ENCODE peak calls at places on chromosome 4, in six cellular contexts. X is choroid plexus epithelial cell; J is AG10803; C is CD4-positive, alpha-beta T cell; F is fibroblast of lung; S is mucosa of descending colon. K is an unnamed sample.
A peak's percentile ranks its signal among the peaks of the same experiment; 100 is the strongest.

GRCh38 chr4:85862896-85863295 is 387.9 kb downstream of the ARHGAP24 start:
- DNase-seq in X (no peak), J (no peak), C (no peak), F (no peak), S (no peak), K (no peak)

GRCh38 chr4:793941-794621 is 31.8 kb downstream of the CPLX1 start:
- DNase-seq in X (peak; percentile 31), J (peak; percentile 23), C (no peak), F (no peak), S (no peak), K (no peak)

GRCh38 chr4:175916636-175917351 is 104.7 kb upstream of the GPM6A start:
- DNase-seq in X (no peak), J (no peak), C (no peak), F (no peak), S (no peak), K (no peak)

GRCh38 chr4:64882311-64883086 is 473.2 kb upstream of the TECRL start:
- DNase-seq in X (no peak), J (no peak), C (no peak), F (no peak), S (no peak), K (no peak)

GRCh38 chr4:174209296-174209695 is 74.2 kb downstream of the FBXO8 start:
- DNase-seq in X (no peak), J (peak; percentile 25), C (no peak), F (no peak), S (no peak), K (no peak)

GRCh38 chr4:107083-107443 is 17.2 kb upstream of the ZNF718 start:
- DNase-seq in X (no peak), J (no peak), C (no peak), F (no peak), S (no peak), K (no peak)

GRCh38 chr4:182938213-182938645 is 21.0 kb upstream of the DCTD start:
- DNase-seq in X (peak; percentile 70), J (peak; percentile 62), C (peak; percentile 48), F (peak; percentile 65), S (peak; percentile 70), K (peak; percentile 80)

GRCh38 chr4:113248320-113248719 is 198.9 kb downstream of the ANK2 start:
- DNase-seq in X (no peak), J (no peak), C (no peak), F (no peak), S (no peak), K (no peak)

GRCh38 chr4:150743564-150744342 is 161.8 kb downstream of the MAB21L2 start:
- DNase-seq in X (peak; percentile 19), J (no peak), C (no peak), F (no peak), S (no peak), K (no peak)

GRCh38 chr4:5711479-5712184 is 631 bp downstream of the EVC start:
- DNase-seq in X (peak; percentile 55), J (peak; percentile 61), C (no peak), F (peak; percentile 50), S (no peak), K (peak; percentile 19)

GRCh38 chr4:170057851-170058250 is 31.7 kb upstream of the MFAP3L start:
- DNase-seq in X (no peak), J (no peak), C (no peak), F (no peak), S (no peak), K (no peak)

GRCh38 chr4:111839186-111839585 is 306.1 kb upstream of the FAM241A start:
- DNase-seq in X (no peak), J (peak; percentile 59), C (no peak), F (no peak), S (no peak), K (no peak)

GRCh38 chr4:151267104-151267503 is 9.9 kb upstream of the PRSS48 start:
- DNase-seq in X (no peak), J (no peak), C (no peak), F (no peak), S (no peak), K (no peak)

GRCh38 chr4:13821522-13821921 is 194.0 kb upstream of the BOD1L1 start:
- DNase-seq in X (peak; percentile 11), J (peak; percentile 8), C (no peak), F (no peak), S (no peak), K (no peak)

GRCh38 chr4:9949573-9949972 is 71.7 kb downstream of the SLC2A9 start:
- DNase-seq in X (no peak), J (no peak), C (no peak), F (no peak), S (no peak), K (no peak)

GRCh38 chr4:151744614-151745013 is 16.2 kb downstream of the GATB start:
- DNase-seq in X (peak; percentile 96), J (peak; percentile 86), C (no peak), F (peak; percentile 68), S (no peak), K (no peak)

GRCh38 chr4:76582074-76582816 is 147.2 kb downstream of the SHROOM3 start:
- DNase-seq in X (no peak), J (peak; percentile 57), C (no peak), F (no peak), S (no peak), K (no peak)

GRCh38 chr4:77126844-77127614 is 30.0 kb upstream of the CCNG2 start:
- DNase-seq in X (no peak), J (no peak), C (no peak), F (no peak), S (no peak), K (no peak)

GRCh38 chr4:155207534-155208257 is 740 bp upstream of the NPY2R start:
- DNase-seq in X (no peak), J (no peak), C (no peak), F (no peak), S (no peak), K (peak; percentile 18)

GRCh38 chr4:7721984-7722551 is 217.6 kb downstream of the AFAP1 start:
- DNase-seq in X (peak; percentile 47), J (no peak), C (no peak), F (peak; percentile 14), S (no peak), K (no peak)
- TF ChIP-seq CTCF in X (peak; percentile 57), J (no peak), C (no peak), F (peak; percentile 21), S (no peak), K (no peak)

GRCh38 chr4:81921757-81922159 is 450.1 kb upstream of the RASGEF1B start:
- DNase-seq in X (no peak), J (no peak), C (no peak), F (no peak), S (no peak), K (no peak)

GRCh38 chr4:81919810-81920209 is 448.1 kb upstream of the RASGEF1B start:
- DNase-seq in X (no peak), J (no peak), C (no peak), F (no peak), S (no peak), K (no peak)

GRCh38 chr4:81915430-81915829 is 443.7 kb upstream of the RASGEF1B start:
- DNase-seq in X (no peak), J (no peak), C (no peak), F (no peak), S (no peak), K (no peak)

GRCh38 chr4:81922271-81922775 is 450.6 kb upstream of the RASGEF1B start:
- DNase-seq in X (no peak), J (no peak), C (no peak), F (no peak), S (no peak), K (no peak)

DNA sequence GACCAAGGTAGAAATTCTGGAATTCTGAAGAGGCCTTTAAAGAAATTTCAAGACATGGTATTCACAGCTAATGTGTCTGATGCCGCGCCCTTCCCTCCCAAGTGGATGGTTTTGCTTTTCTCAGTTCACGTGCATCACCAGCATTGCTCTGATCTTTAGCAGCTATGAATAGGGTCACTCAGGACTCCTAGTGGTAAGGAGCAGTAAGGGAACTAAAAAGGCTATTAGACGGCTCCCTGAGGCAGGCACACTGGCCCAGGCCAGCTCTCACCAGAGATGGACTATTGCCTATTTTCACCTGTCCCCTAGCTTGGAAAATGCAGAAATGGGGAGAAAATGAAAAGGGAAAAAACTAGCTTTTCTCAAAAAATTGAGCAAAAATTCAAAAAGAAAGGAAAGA is 447.5 kb upstream of the RASGEF1B start:
- DNase-seq in X (peak; percentile 6), J (no peak), C (no peak), F (no peak), S (no peak), K (no peak)
- TF ChIP-seq CTCF in X (peak; percentile 39), J (peak; percentile 21), C (no peak), F (peak; percentile 28), S (no peak), K (peak; percentile 54)

GRCh38 chr4:48247142-48247877 is 22.3 kb downstream of the TEC start:
- DNase-seq in X (peak; percentile 80), J (no peak), C (no peak), F (peak; percentile 67), S (no peak), K (no peak)

GRCh38 chr4:48244665-48245064 is 25.0 kb downstream of the TEC start:
- DNase-seq in X (no peak), J (no peak), C (no peak), F (no peak), S (no peak), K (no peak)

GRCh38 chr4:48241731-48242130 is 27.9 kb downstream of the TEC start:
- DNase-seq in X (no peak), J (no peak), C (no peak), F (no peak), S (no peak), K (no peak)

GRCh38 chr4:48243429-48243828 is 26.2 kb downstream of the TEC start:
- DNase-seq in X (no peak), J (no peak), C (no peak), F (no peak), S (no peak), K (no peak)

DNA sequence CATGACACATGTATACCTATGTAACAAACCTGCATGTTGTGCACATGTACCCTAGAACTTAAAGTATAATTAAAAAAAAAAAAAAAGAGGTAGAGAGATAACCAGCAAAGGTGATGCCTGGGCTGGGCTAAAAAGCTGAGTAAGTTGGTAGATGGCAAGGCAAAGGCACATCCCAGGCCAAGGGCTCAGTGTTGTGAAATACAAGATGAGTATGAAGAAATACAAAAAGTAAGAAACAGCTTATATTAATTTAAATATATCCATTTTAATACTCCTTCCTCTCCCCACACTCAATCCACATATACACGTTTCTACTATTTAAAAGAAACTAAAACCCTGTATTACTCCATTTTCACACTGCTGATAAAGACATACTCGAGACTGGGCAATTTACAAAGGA is 25.7 kb downstream of the TEC start:
- DNase-seq in X (no peak), J (no peak), C (no peak), F (no peak), S (no peak), K (no peak)
- TF ChIP-seq CTCF in X (no peak), J (no peak), C (no peak), F (no peak), S (no peak), K (no peak)

GRCh38 chr4:184094532-184095192 is 123.0 kb downstream of the ENPP6 start:
- DNase-seq in X (no peak), J (no peak), C (no peak), F (no peak), S (no peak), K (no peak)

GRCh38 chr4:184099033-184099432 is 118.6 kb downstream of the ENPP6 start:
- DNase-seq in X (no peak), J (no peak), C (no peak), F (no peak), S (no peak), K (no peak)

GRCh38 chr4:184097240-184097619 is 120.4 kb downstream of the ENPP6 start:
- DNase-seq in X (no peak), J (peak; percentile 9), C (no peak), F (peak; percentile 50), S (peak; percentile 58), K (no peak)

GRCh38 chr4:184097815-184098214 is 119.9 kb downstream of the ENPP6 start:
- DNase-seq in X (no peak), J (no peak), C (no peak), F (no peak), S (no peak), K (no peak)

GRCh38 chr4:184096561-184097239 is 121.0 kb downstream of the ENPP6 start:
- DNase-seq in X (peak; percentile 1), J (peak; percentile 65), C (no peak), F (peak; percentile 84), S (no peak), K (no peak)
- TF ChIP-seq CTCF in X (no peak), J (no peak), C (no peak), F (no peak), S (no peak), K (no peak)